ENCODE peak calls at places on chromosomes 1 and 21, in four cellular contexts. Y is right atrium auricular region, H is fibroblast of the aortic adventitia, E is iPS DF 6.9. S is an unnamed sample.

GRCh38 chr1:200628223-200628868 is 7.8 kb upstream of the KIF14 start:
- DNase-seq in H (no peak), E (no peak), Y (no peak), S (no peak)

GRCh38 chr1:13992489-13993285 is 292.7 kb downstream of the PRDM2 start:
- DNase-seq in E (no peak), Y (no peak), H (peak; percentile 8), S (no peak)

GRCh38 chr1:61504840-61505239 is 220.1 kb downstream of the TM2D1 start:
- DNase-seq in H (peak; percentile 86), E (no peak), Y (no peak), S (no peak)

GRCh38 chr1:78491311-78492071 is 717 bp downstream of the PTGFR start:
- DNase-seq in E (peak; percentile 4), Y (peak; percentile 70), H (peak; percentile 71), S (no peak)

GRCh38 chr1:243595527-243596206 is 254.4 kb downstream of the AKT3 start:
- DNase-seq in H (peak; percentile 29), Y (no peak), E (no peak), S (peak; percentile 25)

GRCh38 chr1:211135342-211135950 is 1.5 kb upstream of the KCNH1 start:
- DNase-seq in Y (no peak), H (peak; percentile 73), E (no peak), S (peak; percentile 24)

GRCh38 chr1:18211764-18212163 is 104.2 kb downstream of the IGSF21 start:
- DNase-seq in Y (no peak), H (no peak), E (no peak), S (no peak)

GRCh38 chr1:234398849-234399381 is 25.7 kb downstream of the COA6 start:
- DNase-seq in E (no peak), Y (no peak), H (peak; percentile 55), S (no peak)

GRCh38 chr1:50174101-50174500 is 65.4 kb downstream of the ELAVL4 start:
- DNase-seq in E (no peak), H (no peak), Y (no peak), S (no peak)

GRCh38 chr1:110243581-110243980 is 33.5 kb downstream of the KCNC4 start:
- DNase-seq in Y (no peak), H (peak; percentile 11), E (no peak), S (no peak)

GRCh38 chr1:29698033-29698432 is 461.7 kb downstream of the PTPRU start:
- DNase-seq in E (no peak), H (peak; percentile 64), Y (no peak), S (peak; percentile 49)

GRCh38 chr1:22830747-22831340 is 120.2 kb downstream of the EPHB2 start:
- DNase-seq in H (no peak), Y (no peak), E (no peak), S (no peak)

GRCh38 chr1:174726167-174726879 is 273.4 kb upstream of the CACYBP start:
- DNase-seq in H (peak; percentile 61), Y (no peak), E (no peak), S (no peak)

GRCh38 chr1:101967871-101968270 is 28.9 kb downstream of the OLFM3 start:
- DNase-seq in H (no peak), E (no peak), Y (no peak), S (no peak)

GRCh38 chr1:2132222-2133038 is 62.1 kb downstream of the FAAP20 start:
- DNase-seq in E (no peak), H (peak; percentile 57), Y (peak; percentile 67), S (no peak)

GRCh38 chr1:242196101-242196500 is 197.2 kb upstream of the MAP1LC3C start:
- DNase-seq in E (no peak), Y (no peak), H (no peak), S (no peak)

GRCh38 chr1:223653015-223653414 is 12.5 kb downstream of the CAPN8 start:
- DNase-seq in E (no peak), H (no peak), Y (no peak), S (no peak)

GRCh38 chr1:222099746-222100145 is 357.9 kb upstream of the DUSP10 start:
- DNase-seq in H (no peak), E (no peak), Y (no peak), S (no peak)

GRCh38 chr21:33428669-33429068 is 25.5 kb downstream of the IFNGR2 start:
- DNase-seq in E (no peak), H (peak; percentile 13), Y (no peak), S (no peak)

GRCh38 chr1:6517435-6517851 is 26.0 kb upstream of the PLEKHG5 start:
- DNase-seq in E (no peak), H (no peak), Y (no peak), S (no peak)

GRCh38 chr1:157487430-157487829 is 64.9 kb downstream of the FCRL5 start:
- DNase-seq in H (no peak), E (no peak), Y (no peak), S (no peak)

GRCh38 chr1:110421159-110421777 is 13.8 kb upstream of the LAMTOR5 start:
- DNase-seq in E (no peak), H (peak; percentile 69), Y (no peak), S (no peak)

GRCh38 chr1:157961805-157962762 is 31.4 kb upstream of the KIRREL1 start:
- DNase-seq in E (no peak), Y (no peak), H (peak; percentile 72), S (no peak)

GRCh38 chr1:83796409-83796808 is 202.5 kb downstream of the TTLL7 start:
- DNase-seq in E (no peak), Y (no peak), H (no peak), S (no peak)

GRCh38 chr1:23394664-23395063 is 25.0 kb upstream of the ZNF436 start:
- DNase-seq in E (peak; percentile 39), H (peak; percentile 92), Y (peak; percentile 90), S (no peak)

GRCh38 chr21:43025636-43026180 is 49.9 kb downstream of the CBS start:
- DNase-seq in Y (no peak), E (no peak), H (peak; percentile 74), S (no peak)

GRCh38 chr1:215957692-215958091 is 390.6 kb downstream of the KCTD3 start:
- DNase-seq in E (no peak), H (peak; percentile 28), Y (no peak), S (no peak)

GRCh38 chr1:170560681-170561285 is 28.8 kb downstream of the GORAB start:
- DNase-seq in H (no peak), Y (no peak), E (no peak), S (no peak)

GRCh38 chr1:10361515-10361914 is 37.3 kb upstream of the PGD start:
- DNase-seq in H (no peak), Y (no peak), E (no peak), S (no peak)

GRCh38 chr21:22981819-22982218 is 1983.6 kb downstream of the NCAM2 start:
- DNase-seq in E (no peak), Y (no peak), H (no peak), S (no peak)

GRCh38 chr1:44526295-44527073 is 121.4 kb downstream of the RNF220 start:
- DNase-seq in E (no peak), Y (no peak), H (no peak), S (no peak)

GRCh38 chr1:44523747-44524146 is 118.7 kb downstream of the RNF220 start:
- DNase-seq in E (no peak), Y (no peak), H (no peak), S (no peak)

GRCh38 chr1:44521378-44522080 is 116.5 kb downstream of the RNF220 start:
- DNase-seq in H (no peak), Y (no peak), E (no peak), S (no peak)

GRCh38 chr1:44524655-44525530 is 119.8 kb downstream of the RNF220 start:
- DNase-seq in H (no peak), E (no peak), Y (no peak), S (no peak)

DNA sequence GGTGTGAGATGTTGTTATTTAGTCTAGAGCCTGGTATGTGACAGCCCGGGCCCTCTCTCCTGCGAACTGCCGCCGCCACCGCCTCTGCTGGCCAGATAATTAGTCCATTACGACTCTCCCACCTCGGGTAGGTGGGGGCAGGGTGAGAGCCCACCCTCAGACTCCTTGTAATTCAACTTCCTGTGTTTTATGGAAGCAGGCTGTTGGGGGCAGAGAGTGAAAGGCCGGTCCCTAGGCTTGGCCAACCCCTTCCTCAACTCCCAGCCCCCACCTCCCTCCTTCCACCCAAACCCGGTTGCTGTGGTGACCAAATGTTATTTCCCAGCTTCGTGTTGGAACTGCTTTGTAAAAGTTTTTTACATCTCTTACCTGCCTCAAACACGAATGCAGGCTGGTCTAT is 119.1 kb downstream of the RNF220 start:
- DNase-seq in H (no peak), E (no peak), Y (no peak), S (no peak)
- H3K4me3 ChIP-seq in H (no peak overlapping the region), E (no peak overlapping the region), Y (peak overlapping the region; percentile 26), S (no peak overlapping the region)

GRCh38 chr1:53158900-53159299 is 16.5 kb upstream of the SLC1A7 start:
- DNase-seq in Y (no peak), H (no peak), E (no peak), S (no peak)

GRCh38 chr1:53155945-53156344 is 13.5 kb upstream of the SLC1A7 start:
- DNase-seq in Y (no peak), H (no peak), E (no peak), S (no peak)

GRCh38 chr1:53155534-53155933 is 13.1 kb upstream of the SLC1A7 start:
- DNase-seq in H (no peak), Y (no peak), E (no peak), S (no peak)

GRCh38 chr1:53154859-53155438 is 12.5 kb upstream of the SLC1A7 start:
- DNase-seq in E (no peak), H (no peak), Y (no peak), S (no peak)

GRCh38 chr1:53156783-53157182 is 14.3 kb upstream of the SLC1A7 start:
- DNase-seq in E (no peak), Y (no peak), H (no peak), S (no peak)
- H3K4me3 ChIP-seq in E (no peak overlapping the region), Y (no peak overlapping the region), H (no peak overlapping the region), S (no peak overlapping the region)

GRCh38 chr1:45687014-45687752 is 798 bp upstream of the TMEM69 start:
- DNase-seq in E (peak; percentile 89), H (peak; percentile 98), Y (peak; percentile 98), S (peak; percentile 94)

GRCh38 chr1:45685308-45686080 is 839 bp downstream of the GPBP1L1 start:
- DNase-seq in H (peak; percentile 31), E (no peak), Y (no peak), S (no peak)

GRCh38 chr1:45682942-45683341 is 3.4 kb downstream of the GPBP1L1 start:
- DNase-seq in H (no peak), Y (no peak), E (no peak), S (no peak)

GRCh38 chr1:45686081-45687013 is at the start of gene GPBP1L1:
- DNase-seq in Y (peak; percentile 97), E (peak; percentile 92), H (peak; percentile 97), S (peak; percentile 87)

GRCh38 chr1:45684402-45684801 is 1.9 kb downstream of the GPBP1L1 start:
- DNase-seq in Y (no peak), E (no peak), H (no peak), S (no peak)
- H3K4me3 ChIP-seq in Y (no peak overlapping the region), E (no peak overlapping the region), H (peak overlapping the region; percentile 23), S (peak overlapping the region; percentile 66)

DNA sequence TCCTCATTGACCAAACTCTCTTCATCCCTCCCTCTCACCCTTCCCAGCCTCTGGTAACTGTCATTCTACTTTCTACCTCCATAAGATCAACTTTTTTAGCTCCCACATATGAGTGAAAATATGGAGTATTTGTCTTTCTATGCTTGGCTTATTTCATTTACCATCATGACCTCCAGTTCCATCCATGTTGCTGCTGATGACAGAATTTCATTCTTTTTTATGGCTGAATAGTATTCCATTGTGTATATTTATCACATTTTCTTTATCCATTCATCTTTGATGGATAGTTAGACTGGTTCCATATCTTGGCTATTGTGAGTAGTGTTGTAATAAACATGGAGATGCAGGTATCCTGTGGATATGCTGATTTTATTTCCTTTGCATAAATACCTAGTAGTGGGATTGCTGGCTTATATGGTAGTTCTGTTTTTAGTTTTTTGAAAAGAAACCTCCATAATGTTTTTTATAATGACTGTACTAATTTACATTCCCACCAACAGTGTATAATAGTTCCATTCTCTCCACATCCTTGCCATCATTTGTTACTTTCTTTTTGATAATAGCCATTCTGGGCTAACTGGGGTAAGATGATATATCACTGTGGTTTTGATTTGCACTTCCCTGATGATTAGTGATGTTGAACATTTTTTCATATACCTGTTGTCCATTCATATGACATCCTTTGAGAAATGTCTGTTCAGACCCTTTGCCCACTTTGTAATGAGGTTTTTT is 35.7 kb downstream of the IARS2 start:
- DNase-seq in Y (no peak), H (no peak), E (no peak), S (no peak)
- H3K4me3 ChIP-seq in Y (no peak overlapping the region), H (no peak overlapping the region), E (no peak overlapping the region), S (no peak overlapping the region)

S was measured in HFF-Myc.